ENCODE peak calls at places on chromosomes 13 and 19, in five cellular contexts. F is neural progenitor cell, J is thoracic aorta, G is fibroblast of mammary gland, A is epithelial cell of esophagus. I is an unnamed sample.

GRCh38 chr13:113814435-113814821 is 49.4 kb downstream of the GAS6 start:
- DNase-seq in F (no peak), J (no peak), G (no peak), A (no peak), I (no peak)

GRCh38 chr13:60164490-60164889 is 762 bp upstream of the DIAPH3 start:
- DNase-seq in F (peak; percentile 19), J (no peak), G (no peak), A (peak; percentile 20), I (no peak)

GRCh38 chr19:13884726-13885591 is 8.0 kb downstream of the NANOS3 start:
- DNase-seq in F (no peak), J (no peak), G (no peak), A (no peak), I (no peak)

GRCh38 chr13:66530158-66530557 is 700.0 kb downstream of the PCDH9 start:
- DNase-seq in F (no peak), J (no peak), G (no peak), A (no peak), I (no peak)

GRCh38 chr13:76937416-76937815 is 10.9 kb upstream of the ACOD1 start:
- DNase-seq in F (no peak), J (no peak), G (peak; percentile 98), A (peak; percentile 95), I (peak; percentile 47)

GRCh38 chr13:101449971-101450748 is 2.3 kb upstream of the ITGBL1 start:
- DNase-seq in F (no peak), J (no peak), G (peak; percentile 95), A (peak; percentile 93), I (peak; percentile 83)

GRCh38 chr13:20848944-20849343 is 53.6 kb downstream of the XPO4 start:
- DNase-seq in F (no peak), J (no peak), G (no peak), A (no peak), I (no peak)

GRCh38 chr19:5484398-5485285 is 29.4 kb downstream of the ZNRF4 start:
- DNase-seq in F (peak; percentile 71), J (no peak), G (no peak), A (no peak), I (no peak)

GRCh38 chr19:32010071-32010470 is 335.3 kb upstream of the ZNF507 start:
- DNase-seq in F (no peak), J (no peak), G (no peak), A (no peak), I (no peak)

GRCh38 chr13:108086678-108087077 is 128.7 kb downstream of the LIG4 start:
- DNase-seq in F (peak; percentile 18), J (no peak), G (no peak), A (peak; percentile 36), I (no peak)

GRCh38 chr19:44401108-44401786 is at the start of gene ZNF285:
- DNase-seq in F (peak; percentile 98), J (peak; percentile 52), G (peak; percentile 98), A (peak; percentile 96), I (peak; percentile 58)

GRCh38 chr19:46598372-46598917 is 2.7 kb upstream of the CALM3 start:
- DNase-seq in F (no peak), J (no peak), G (no peak), A (no peak), I (no peak)

GRCh38 chr13:30864352-30865130 is 41.5 kb upstream of the MEDAG start:
- DNase-seq in F (peak; percentile 18), J (no peak), G (peak; percentile 97), A (peak; percentile 53), I (no peak)

GRCh38 chr13:32537580-32538233 is 888 bp downstream of the N4BP2L2 start:
- DNase-seq in F (no peak), J (no peak), G (no peak), A (no peak), I (no peak)

DNA sequence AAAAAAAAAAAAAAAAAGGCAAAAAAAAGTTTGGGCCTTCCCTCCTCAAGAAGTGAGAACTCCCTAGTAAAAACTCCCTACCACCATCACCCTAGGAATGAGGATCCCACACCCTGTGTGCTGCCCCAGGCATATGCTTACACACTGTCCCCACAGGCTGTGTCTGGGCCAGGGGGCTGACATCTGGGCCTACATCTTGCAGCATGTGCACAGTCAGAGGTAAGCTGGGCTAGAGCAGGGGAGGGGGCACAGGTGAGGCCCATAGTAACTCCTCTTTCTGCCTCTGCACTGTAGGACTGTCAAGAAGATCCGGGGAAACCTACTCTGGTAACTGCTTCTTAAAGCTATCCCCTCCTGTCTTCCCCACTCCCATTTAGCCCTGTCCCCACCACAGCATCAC is 1.0 kb downstream of the HAUS5 start:
- DNase-seq in F (no peak), J (no peak), G (no peak), A (no peak), I (no peak)
- H3K4me3 ChIP-seq in F (peak overlapping the region; percentile 83), J (no peak overlapping the region), G (no peak overlapping the region), A (no peak overlapping the region), I (no peak overlapping the region)

DNA sequence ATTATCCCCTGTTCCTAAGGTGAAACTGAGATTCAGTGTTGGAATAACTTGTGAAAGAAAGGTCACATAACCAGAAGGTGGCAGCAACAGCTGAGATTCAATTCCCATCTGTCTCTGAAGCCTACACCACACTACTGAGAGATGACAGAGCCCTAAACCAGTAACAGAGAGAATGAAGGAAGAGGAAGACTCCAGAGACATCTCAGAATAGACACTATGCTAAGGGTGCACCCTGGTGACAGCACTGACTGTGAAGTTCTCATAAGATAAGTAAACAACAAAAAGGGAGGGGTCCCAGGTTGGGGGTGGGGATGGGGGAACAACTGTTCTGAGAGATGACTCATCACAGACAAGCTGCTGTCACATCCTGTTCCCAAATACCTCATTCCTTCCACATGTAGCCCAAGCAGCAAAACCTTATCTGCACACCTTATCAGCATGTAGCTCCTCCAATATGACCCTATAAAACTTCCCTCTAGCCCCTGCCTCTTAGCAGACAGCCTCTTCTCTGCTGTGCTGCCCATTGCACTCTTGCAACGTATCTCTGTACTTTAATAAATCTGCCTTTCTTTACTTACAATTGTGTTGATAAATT is 46.5 kb downstream of the UTP14C start:
- DNase-seq in F (no peak), J (no peak), G (peak; percentile 45), A (peak; percentile 52), I (no peak)
- TF ChIP-seq CTCF in F (no peak), J (no peak), G (peak; percentile 24), A (peak; percentile 29), I (peak; percentile 51)

GRCh38 chr13:106498158-106498557 is 37.3 kb downstream of the EFNB2 start:
- DNase-seq in F (no peak), J (no peak), G (no peak), A (no peak), I (no peak)
- H3K4me3 ChIP-seq in F (no peak overlapping the region), J (peak overlapping the region; percentile 54), G (no peak overlapping the region), A (no peak overlapping the region), I (no peak overlapping the region)

GRCh38 chr19:1650627-1651009 is 1.8 kb downstream of the TCF3 start:
- DNase-seq in F (peak; percentile 66), J (no peak), G (no peak), A (no peak), I (no peak)
- TF ChIP-seq CTCF in F (peak; percentile 29), J (no peak), G (no peak), A (no peak), I (no peak)

DNA sequence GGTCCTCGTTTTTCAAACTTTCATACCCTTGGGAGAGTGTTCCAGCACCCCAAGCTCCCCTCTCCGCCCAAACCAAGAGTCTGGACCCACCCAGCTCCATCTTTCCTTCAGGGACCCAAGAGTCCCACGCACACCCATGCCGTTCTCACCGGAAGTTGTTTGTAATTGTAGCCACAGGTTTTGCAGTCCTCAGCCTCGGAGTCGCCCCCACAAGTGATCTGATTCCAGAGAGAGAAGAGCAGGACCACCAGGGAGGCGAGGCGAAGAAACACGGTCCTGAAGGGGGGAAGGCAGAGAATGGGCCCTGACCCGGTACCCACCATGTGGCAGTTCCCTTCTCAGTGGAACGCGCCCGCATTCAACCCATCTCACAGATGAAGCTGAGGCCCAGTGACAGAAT is 3.4 kb upstream of the LENG1 start:
- DNase-seq in F (no peak), J (no peak), G (no peak), A (no peak), I (no peak)
- H3K4me3 ChIP-seq in F (no peak overlapping the region), J (peak overlapping the region; percentile 57), G (peak overlapping the region; percentile 54), A (no peak overlapping the region), I (peak overlapping the region; percentile 62)

GRCh38 chr13:26095846-26096245 is 44.0 kb upstream of the SHISA2 start:
- DNase-seq in F (no peak), J (no peak), G (no peak), A (no peak), I (no peak)

GRCh38 chr13:26095338-26095737 is 43.5 kb upstream of the SHISA2 start:
- DNase-seq in F (no peak), J (no peak), G (no peak), A (no peak), I (no peak)
- TF ChIP-seq CTCF in F (peak; percentile 50), J (no peak), G (no peak), A (no peak), I (peak; percentile 39)